ENCODE peak calls at places on chromosomes 6 and 20, in nine cellular contexts. One of them, this sample, is unnamed.

GRCh38 chr6:87755697-87756671 is 54.0 kb upstream of the AKIRIN2 start:
- DNase-seq in CD8-positive, alpha-beta memory T cell: no peak
- DNase-seq in aorta: no peak
- DNase-seq in foreskin keratinocyte: no peak
- DNase-seq in left ventricle myocardium inferior: no peak
- DNase-seq in cardiac muscle cell: peak; percentile 61
- DNase-seq in CD4-positive, CD25-positive, alpha-beta regulatory T cell: no peak
- DNase-seq in neuronal stem cell: no peak
- DNase-seq in GM23248: peak; percentile 73
- DNase-seq in this sample: no peak

GRCh38 chr6:132354517-132355167 is 46.6 kb downstream of the MOXD1 start:
- DNase-seq in CD4-positive, CD25-positive, alpha-beta regulatory T cell: peak; percentile 68
- DNase-seq in cardiac muscle cell: no peak
- DNase-seq in aorta: no peak
- DNase-seq in GM23248: no peak
- DNase-seq in neuronal stem cell: no peak
- DNase-seq in CD8-positive, alpha-beta memory T cell: no peak
- DNase-seq in left ventricle myocardium inferior: no peak
- DNase-seq in foreskin keratinocyte: peak; percentile 62
- DNase-seq in this sample: no peak

GRCh38 chr6:105537981-105538578 is 135.2 kb upstream of the PREP start:
- DNase-seq in left ventricle myocardium inferior: no peak
- DNase-seq in aorta: no peak
- DNase-seq in CD8-positive, alpha-beta memory T cell: no peak
- DNase-seq in cardiac muscle cell: no peak
- DNase-seq in GM23248: peak; percentile 21
- DNase-seq in foreskin keratinocyte: peak; percentile 64
- DNase-seq in CD4-positive, CD25-positive, alpha-beta regulatory T cell: no peak
- DNase-seq in neuronal stem cell: no peak
- DNase-seq in this sample: no peak

GRCh38 chr6:130223508-130223907 is 757 bp upstream of the SAMD3 start:
- DNase-seq in GM23248: no peak
- DNase-seq in CD4-positive, CD25-positive, alpha-beta regulatory T cell: peak; percentile 97
- DNase-seq in aorta: peak; percentile 44
- DNase-seq in neuronal stem cell: no peak
- DNase-seq in CD8-positive, alpha-beta memory T cell: peak; percentile 51
- DNase-seq in left ventricle myocardium inferior: no peak
- DNase-seq in foreskin keratinocyte: peak; percentile 51
- DNase-seq in cardiac muscle cell: no peak
- DNase-seq in this sample: no peak

GRCh38 chr20:38270869-38271608 is 10.5 kb upstream of the KIAA1755 start:
- DNase-seq in left ventricle myocardium inferior: peak; percentile 77
- DNase-seq in cardiac muscle cell: peak; percentile 98
- DNase-seq in aorta: peak; percentile 90
- DNase-seq in GM23248: peak; percentile 95
- DNase-seq in CD4-positive, CD25-positive, alpha-beta regulatory T cell: no peak
- DNase-seq in CD8-positive, alpha-beta memory T cell: no peak
- DNase-seq in foreskin keratinocyte: peak; percentile 68
- DNase-seq in neuronal stem cell: no peak
- DNase-seq in this sample: peak; percentile 79

GRCh38 chr6:17472653-17473183 is 79.3 kb downstream of the CAP2 start:
- DNase-seq in cardiac muscle cell: no peak
- DNase-seq in foreskin keratinocyte: peak; percentile 60
- DNase-seq in GM23248: peak; percentile 49
- DNase-seq in neuronal stem cell: no peak
- DNase-seq in left ventricle myocardium inferior: no peak
- DNase-seq in CD4-positive, CD25-positive, alpha-beta regulatory T cell: no peak
- DNase-seq in aorta: no peak
- DNase-seq in CD8-positive, alpha-beta memory T cell: no peak
- DNase-seq in this sample: no peak

GRCh38 chr6:37168809-37169457 is 1.0 kb upstream of the PIM1 start:
- DNase-seq in neuronal stem cell: no peak
- DNase-seq in GM23248: peak; percentile 90
- DNase-seq in left ventricle myocardium inferior: no peak
- DNase-seq in aorta: no peak
- DNase-seq in cardiac muscle cell: no peak
- DNase-seq in CD4-positive, CD25-positive, alpha-beta regulatory T cell: peak; percentile 58
- DNase-seq in foreskin keratinocyte: peak; percentile 13
- DNase-seq in CD8-positive, alpha-beta memory T cell: no peak
- DNase-seq in this sample: no peak

GRCh38 chr6:111254779-111255166 is 167.5 kb downstream of the SLC16A10 start:
- DNase-seq in foreskin keratinocyte: no peak
- DNase-seq in CD8-positive, alpha-beta memory T cell: no peak
- DNase-seq in neuronal stem cell: no peak
- DNase-seq in cardiac muscle cell: no peak
- DNase-seq in left ventricle myocardium inferior: no peak
- DNase-seq in aorta: no peak
- DNase-seq in GM23248: no peak
- DNase-seq in CD4-positive, CD25-positive, alpha-beta regulatory T cell: no peak
- DNase-seq in this sample: no peak

GRCh38 chr6:72418495-72418894 is 203.4 kb upstream of the KCNQ5 start:
- DNase-seq in cardiac muscle cell: peak; percentile 45
- DNase-seq in GM23248: peak; percentile 86
- DNase-seq in CD8-positive, alpha-beta memory T cell: no peak
- DNase-seq in foreskin keratinocyte: peak; percentile 53
- DNase-seq in CD4-positive, CD25-positive, alpha-beta regulatory T cell: no peak
- DNase-seq in neuronal stem cell: peak; percentile 9
- DNase-seq in left ventricle myocardium inferior: no peak
- DNase-seq in aorta: no peak
- DNase-seq in this sample: peak; percentile 8

GRCh38 chr20:10508060-10508459 is 73.0 kb downstream of the SLX4IP start:
- DNase-seq in CD4-positive, CD25-positive, alpha-beta regulatory T cell: no peak
- DNase-seq in neuronal stem cell: no peak
- DNase-seq in foreskin keratinocyte: no peak
- DNase-seq in GM23248: peak; percentile 49
- DNase-seq in aorta: peak; percentile 55
- DNase-seq in CD8-positive, alpha-beta memory T cell: no peak
- DNase-seq in left ventricle myocardium inferior: no peak
- DNase-seq in cardiac muscle cell: peak; percentile 44
- DNase-seq in this sample: no peak

GRCh38 chr6:107173779-107174178 is 58.5 kb upstream of the BEND3 start:
- DNase-seq in CD8-positive, alpha-beta memory T cell: no peak
- DNase-seq in left ventricle myocardium inferior: no peak
- DNase-seq in cardiac muscle cell: peak; percentile 24
- DNase-seq in foreskin keratinocyte: no peak
- DNase-seq in aorta: no peak
- DNase-seq in GM23248: peak; percentile 23
- DNase-seq in CD4-positive, CD25-positive, alpha-beta regulatory T cell: no peak
- DNase-seq in neuronal stem cell: no peak
- DNase-seq in this sample: no peak

GRCh38 chr6:22980446-22980845 is 411.1 kb downstream of the HDGFL1 start:
- DNase-seq in left ventricle myocardium inferior: no peak
- DNase-seq in GM23248: peak; percentile 61
- DNase-seq in cardiac muscle cell: peak; percentile 25
- DNase-seq in aorta: no peak
- DNase-seq in neuronal stem cell: no peak
- DNase-seq in CD8-positive, alpha-beta memory T cell: no peak
- DNase-seq in foreskin keratinocyte: no peak
- DNase-seq in CD4-positive, CD25-positive, alpha-beta regulatory T cell: no peak
- DNase-seq in this sample: no peak

DNA sequence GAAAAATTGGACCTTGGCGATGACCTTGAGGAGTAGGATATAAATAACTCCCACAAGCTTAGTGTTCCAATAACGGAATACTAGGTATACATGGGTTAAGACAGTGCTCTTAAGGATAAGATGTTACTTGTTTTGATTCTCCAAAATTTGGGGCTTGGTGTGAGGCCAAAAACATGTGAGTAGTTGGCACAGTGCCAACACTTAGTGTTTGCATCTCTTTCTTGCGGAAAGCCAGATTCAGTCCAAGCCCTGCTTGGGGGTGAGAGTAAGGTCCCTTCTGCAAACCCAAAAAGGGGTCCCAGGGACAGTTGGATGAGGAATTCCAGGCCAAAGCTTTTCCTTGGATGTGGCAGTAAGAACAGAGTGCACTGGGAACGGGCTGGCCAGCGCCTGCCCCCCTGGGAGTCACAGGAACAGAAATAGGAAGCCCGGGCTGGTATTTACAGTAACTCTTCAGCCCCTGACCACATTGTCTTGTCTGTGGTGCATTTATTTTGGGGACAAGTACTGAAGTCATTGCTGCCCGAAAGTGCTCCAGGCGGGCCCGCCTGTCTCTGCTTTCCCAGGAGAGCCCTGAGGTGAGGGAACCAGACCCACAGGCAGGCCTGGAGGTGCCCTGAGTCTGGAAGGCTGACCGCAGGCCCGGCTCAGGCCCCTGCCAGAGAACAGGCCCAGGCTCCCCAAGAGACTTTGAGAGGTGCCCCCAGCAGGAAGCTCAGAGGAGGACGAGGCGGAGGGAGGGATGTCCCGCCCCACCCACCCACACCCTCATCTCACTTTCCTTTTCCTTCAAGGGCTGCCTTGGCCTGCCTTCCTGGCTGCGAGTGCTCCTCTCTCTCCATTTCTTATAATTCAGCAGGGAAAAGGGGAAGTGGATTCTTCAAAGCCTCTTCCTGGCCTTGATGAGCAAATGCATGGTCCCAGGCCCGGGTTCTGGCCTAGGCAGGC is 218.4 kb downstream of the MAFB start:
- DNase-seq in neuronal stem cell: no peak
- DNase-seq in CD4-positive, CD25-positive, alpha-beta regulatory T cell: no peak
- DNase-seq in cardiac muscle cell: no peak
- DNase-seq in aorta: peak; percentile 66
- DNase-seq in left ventricle myocardium inferior: peak; percentile 30
- DNase-seq in CD8-positive, alpha-beta memory T cell: no peak
- DNase-seq in GM23248: no peak
- DNase-seq in foreskin keratinocyte: no peak
- DNase-seq in this sample: no peak
- H3K27ac ChIP-seq in neuronal stem cell: no peak overlapping the region
- H3K27ac ChIP-seq in CD4-positive, CD25-positive, alpha-beta regulatory T cell: no peak overlapping the region
- H3K27ac ChIP-seq in cardiac muscle cell: no peak overlapping the region
- H3K27ac ChIP-seq in aorta: no peak overlapping the region
- H3K27ac ChIP-seq in left ventricle myocardium inferior: peak overlapping the region; percentile 69
- H3K27ac ChIP-seq in CD8-positive, alpha-beta memory T cell: no peak overlapping the region
- H3K27ac ChIP-seq in GM23248: no peak overlapping the region
- H3K27ac ChIP-seq in foreskin keratinocyte: no peak overlapping the region
- H3K27ac ChIP-seq in this sample: no peak overlapping the region

GRCh38 chr20:62765432-62766070 is 30.7 kb upstream of the MRGBP start:
- DNase-seq in aorta: peak; percentile 30
- DNase-seq in CD4-positive, CD25-positive, alpha-beta regulatory T cell: no peak
- DNase-seq in CD8-positive, alpha-beta memory T cell: no peak
- DNase-seq in left ventricle myocardium inferior: no peak
- DNase-seq in foreskin keratinocyte: no peak
- DNase-seq in cardiac muscle cell: no peak
- DNase-seq in neuronal stem cell: no peak
- DNase-seq in GM23248: no peak
- DNase-seq in this sample: no peak

GRCh38 chr20:62765021-62765420 is 31.3 kb upstream of the MRGBP start:
- DNase-seq in foreskin keratinocyte: no peak
- DNase-seq in cardiac muscle cell: no peak
- DNase-seq in aorta: no peak
- DNase-seq in CD8-positive, alpha-beta memory T cell: no peak
- DNase-seq in CD4-positive, CD25-positive, alpha-beta regulatory T cell: no peak
- DNase-seq in GM23248: no peak
- DNase-seq in neuronal stem cell: no peak
- DNase-seq in left ventricle myocardium inferior: no peak
- DNase-seq in this sample: no peak

GRCh38 chr20:62766071-62766450 is 30.2 kb upstream of the MRGBP start:
- DNase-seq in left ventricle myocardium inferior: no peak
- DNase-seq in GM23248: no peak
- DNase-seq in CD8-positive, alpha-beta memory T cell: no peak
- DNase-seq in CD4-positive, CD25-positive, alpha-beta regulatory T cell: no peak
- DNase-seq in aorta: peak; percentile 31
- DNase-seq in neuronal stem cell: no peak
- DNase-seq in foreskin keratinocyte: no peak
- DNase-seq in cardiac muscle cell: no peak
- DNase-seq in this sample: no peak

GRCh38 chr20:62768234-62768814 is 27.9 kb upstream of the MRGBP start:
- DNase-seq in foreskin keratinocyte: no peak
- DNase-seq in neuronal stem cell: no peak
- DNase-seq in cardiac muscle cell: no peak
- DNase-seq in left ventricle myocardium inferior: no peak
- DNase-seq in CD4-positive, CD25-positive, alpha-beta regulatory T cell: no peak
- DNase-seq in aorta: peak; percentile 47
- DNase-seq in CD8-positive, alpha-beta memory T cell: no peak
- DNase-seq in GM23248: no peak
- DNase-seq in this sample: no peak

GRCh38 chr20:62766716-62767115 is 29.6 kb upstream of the MRGBP start:
- DNase-seq in CD8-positive, alpha-beta memory T cell: no peak
- DNase-seq in CD4-positive, CD25-positive, alpha-beta regulatory T cell: no peak
- DNase-seq in foreskin keratinocyte: no peak
- DNase-seq in aorta: peak; percentile 41
- DNase-seq in left ventricle myocardium inferior: no peak
- DNase-seq in neuronal stem cell: no peak
- DNase-seq in GM23248: no peak
- DNase-seq in cardiac muscle cell: peak; percentile 30
- DNase-seq in this sample: no peak
- H3K27ac ChIP-seq in CD8-positive, alpha-beta memory T cell: no peak overlapping the region
- H3K27ac ChIP-seq in CD4-positive, CD25-positive, alpha-beta regulatory T cell: no peak overlapping the region
- H3K27ac ChIP-seq in foreskin keratinocyte: no peak overlapping the region
- H3K27ac ChIP-seq in aorta: no peak overlapping the region
- H3K27ac ChIP-seq in left ventricle myocardium inferior: no peak overlapping the region
- H3K27ac ChIP-seq in neuronal stem cell: no peak overlapping the region
- H3K27ac ChIP-seq in GM23248: no peak overlapping the region
- H3K27ac ChIP-seq in cardiac muscle cell: no peak overlapping the region
- H3K27ac ChIP-seq in this sample: no peak overlapping the region

GRCh38 chr20:36350439-36350838 is 44.3 kb downstream of the DLGAP4 start:
- DNase-seq in neuronal stem cell: no peak
- DNase-seq in foreskin keratinocyte: no peak
- DNase-seq in CD8-positive, alpha-beta memory T cell: no peak
- DNase-seq in left ventricle myocardium inferior: no peak
- DNase-seq in CD4-positive, CD25-positive, alpha-beta regulatory T cell: no peak
- DNase-seq in cardiac muscle cell: no peak
- DNase-seq in GM23248: no peak
- DNase-seq in aorta: no peak
- DNase-seq in this sample: no peak
- H3K27ac ChIP-seq in neuronal stem cell: no peak overlapping the region
- H3K27ac ChIP-seq in foreskin keratinocyte: no peak overlapping the region
- H3K27ac ChIP-seq in CD8-positive, alpha-beta memory T cell: no peak overlapping the region
- H3K27ac ChIP-seq in left ventricle myocardium inferior: no peak overlapping the region
- H3K27ac ChIP-seq in CD4-positive, CD25-positive, alpha-beta regulatory T cell: no peak overlapping the region
- H3K27ac ChIP-seq in cardiac muscle cell: no peak overlapping the region
- H3K27ac ChIP-seq in GM23248: no peak overlapping the region
- H3K27ac ChIP-seq in aorta: no peak overlapping the region
- H3K27ac ChIP-seq in this sample: no peak overlapping the region

GRCh38 chr6:21350917-21351316 is 242.6 kb upstream of the SOX4 start:
- DNase-seq in neuronal stem cell: no peak
- DNase-seq in left ventricle myocardium inferior: no peak
- DNase-seq in CD4-positive, CD25-positive, alpha-beta regulatory T cell: no peak
- DNase-seq in aorta: no peak
- DNase-seq in GM23248: no peak
- DNase-seq in cardiac muscle cell: no peak
- DNase-seq in CD8-positive, alpha-beta memory T cell: no peak
- DNase-seq in foreskin keratinocyte: no peak
- DNase-seq in this sample: no peak

GRCh38 chr6:21357262-21357661 is 236.3 kb upstream of the SOX4 start:
- DNase-seq in aorta: no peak
- DNase-seq in cardiac muscle cell: no peak
- DNase-seq in left ventricle myocardium inferior: no peak
- DNase-seq in neuronal stem cell: no peak
- DNase-seq in GM23248: no peak
- DNase-seq in CD4-positive, CD25-positive, alpha-beta regulatory T cell: no peak
- DNase-seq in foreskin keratinocyte: no peak
- DNase-seq in CD8-positive, alpha-beta memory T cell: no peak
- DNase-seq in this sample: no peak

GRCh38 chr6:21352131-21352530 is 241.4 kb upstream of the SOX4 start:
- DNase-seq in GM23248: no peak
- DNase-seq in CD4-positive, CD25-positive, alpha-beta regulatory T cell: no peak
- DNase-seq in neuronal stem cell: no peak
- DNase-seq in cardiac muscle cell: no peak
- DNase-seq in foreskin keratinocyte: no peak
- DNase-seq in aorta: no peak
- DNase-seq in left ventricle myocardium inferior: no peak
- DNase-seq in CD8-positive, alpha-beta memory T cell: no peak
- DNase-seq in this sample: no peak

GRCh38 chr6:21355638-21356037 is 237.9 kb upstream of the SOX4 start:
- DNase-seq in aorta: no peak
- DNase-seq in CD8-positive, alpha-beta memory T cell: no peak
- DNase-seq in GM23248: no peak
- DNase-seq in neuronal stem cell: no peak
- DNase-seq in foreskin keratinocyte: no peak
- DNase-seq in CD4-positive, CD25-positive, alpha-beta regulatory T cell: no peak
- DNase-seq in left ventricle myocardium inferior: no peak
- DNase-seq in cardiac muscle cell: no peak
- DNase-seq in this sample: no peak

GRCh38 chr6:21354805-21355238 is 238.7 kb upstream of the SOX4 start:
- DNase-seq in CD8-positive, alpha-beta memory T cell: no peak
- DNase-seq in left ventricle myocardium inferior: no peak
- DNase-seq in GM23248: no peak
- DNase-seq in cardiac muscle cell: no peak
- DNase-seq in foreskin keratinocyte: no peak
- DNase-seq in aorta: no peak
- DNase-seq in CD4-positive, CD25-positive, alpha-beta regulatory T cell: no peak
- DNase-seq in neuronal stem cell: no peak
- DNase-seq in this sample: no peak
- H3K27ac ChIP-seq in CD8-positive, alpha-beta memory T cell: no peak overlapping the region
- H3K27ac ChIP-seq in left ventricle myocardium inferior: no peak overlapping the region
- H3K27ac ChIP-seq in GM23248: no peak overlapping the region
- H3K27ac ChIP-seq in cardiac muscle cell: no peak overlapping the region
- H3K27ac ChIP-seq in foreskin keratinocyte: no peak overlapping the region
- H3K27ac ChIP-seq in aorta: no peak overlapping the region
- H3K27ac ChIP-seq in CD4-positive, CD25-positive, alpha-beta regulatory T cell: no peak overlapping the region
- H3K27ac ChIP-seq in neuronal stem cell: no peak overlapping the region
- H3K27ac ChIP-seq in this sample: no peak overlapping the region